ENCODE peak calls at places on chromosome 4, in seven cellular contexts. One of them, this sample, is unnamed.

GRCh38 chr4:70715097-70715496 is 6.7 kb upstream of the RUFY3 start:
- DNase-seq in PC-3: no peak
- DNase-seq in H4: no peak
- DNase-seq in esophagus muscularis mucosa: no peak
- DNase-seq in endodermal cell: no peak
- DNase-seq in hypothalamus: no peak
- DNase-seq in activated gamma-delta T cell treated with Interleukin-2 at 50 U/mL for 16 hours: no peak
- DNase-seq in this sample: peak; percentile 24

GRCh38 chr4:36317731-36318130 is 36.3 kb downstream of the DTHD1 start:
- DNase-seq in PC-3: no peak
- DNase-seq in H4: no peak
- DNase-seq in esophagus muscularis mucosa: no peak
- DNase-seq in endodermal cell: no peak
- DNase-seq in hypothalamus: no peak
- DNase-seq in activated gamma-delta T cell treated with Interleukin-2 at 50 U/mL for 16 hours: no peak
- DNase-seq in this sample: peak; percentile 4

GRCh38 chr4:127782275-127783025 is at the start of gene HSPA4L:
- DNase-seq in PC-3: peak; percentile 50
- DNase-seq in H4: peak; percentile 59
- DNase-seq in esophagus muscularis mucosa: peak; percentile 93
- DNase-seq in endodermal cell: no peak
- DNase-seq in hypothalamus: peak; percentile 56
- DNase-seq in activated gamma-delta T cell treated with Interleukin-2 at 50 U/mL for 16 hours: no peak
- DNase-seq in this sample: peak; percentile 9

GRCh38 chr4:41214158-41215146 is at the start of gene APBB2:
- DNase-seq in PC-3: peak; percentile 96
- DNase-seq in H4: peak; percentile 98
- DNase-seq in esophagus muscularis mucosa: peak; percentile 97
- DNase-seq in endodermal cell: peak; percentile 99
- DNase-seq in hypothalamus: peak; percentile 76
- DNase-seq in activated gamma-delta T cell treated with Interleukin-2 at 50 U/mL for 16 hours: no peak
- DNase-seq in this sample: peak; percentile 98

GRCh38 chr4:156774422-156774821 is 197.2 kb downstream of the PDGFC start:
- DNase-seq in PC-3: peak; percentile 56
- DNase-seq in H4: peak; percentile 41
- DNase-seq in esophagus muscularis mucosa: no peak
- DNase-seq in endodermal cell: no peak
- DNase-seq in hypothalamus: no peak
- DNase-seq in activated gamma-delta T cell treated with Interleukin-2 at 50 U/mL for 16 hours: no peak
- DNase-seq in this sample: peak; percentile 95

GRCh38 chr4:123198706-123199105 is 197.9 kb upstream of the SPRY1 start:
- DNase-seq in PC-3: no peak
- DNase-seq in H4: no peak
- DNase-seq in esophagus muscularis mucosa: no peak
- DNase-seq in endodermal cell: no peak
- DNase-seq in hypothalamus: no peak
- DNase-seq in activated gamma-delta T cell treated with Interleukin-2 at 50 U/mL for 16 hours: no peak
- DNase-seq in this sample: peak; percentile 16

GRCh38 chr4:8359193-8359592 is 81.3 kb downstream of the ACOX3 start:
- DNase-seq in PC-3: no peak
- DNase-seq in H4: no peak
- DNase-seq in esophagus muscularis mucosa: no peak
- DNase-seq in endodermal cell: no peak
- DNase-seq in hypothalamus: no peak
- DNase-seq in activated gamma-delta T cell treated with Interleukin-2 at 50 U/mL for 16 hours: no peak
- DNase-seq in this sample: no peak

GRCh38 chr4:90543419-90544170 is 416.4 kb downstream of the CCSER1 start:
- DNase-seq in PC-3: no peak
- DNase-seq in H4: no peak
- DNase-seq in esophagus muscularis mucosa: no peak
- DNase-seq in endodermal cell: no peak
- DNase-seq in hypothalamus: no peak
- DNase-seq in activated gamma-delta T cell treated with Interleukin-2 at 50 U/mL for 16 hours: no peak
- DNase-seq in this sample: no peak

GRCh38 chr4:118369231-118369630 is 16.4 kb upstream of the PRSS12 start:
- DNase-seq in PC-3: no peak
- DNase-seq in H4: no peak
- DNase-seq in esophagus muscularis mucosa: no peak
- DNase-seq in endodermal cell: no peak
- DNase-seq in hypothalamus: no peak
- DNase-seq in activated gamma-delta T cell treated with Interleukin-2 at 50 U/mL for 16 hours: no peak
- DNase-seq in this sample: no peak

GRCh38 chr4:106186201-106186600 is 129.8 kb downstream of the TBCK start:
- DNase-seq in PC-3: no peak
- DNase-seq in H4: no peak
- DNase-seq in esophagus muscularis mucosa: no peak
- DNase-seq in endodermal cell: no peak
- DNase-seq in hypothalamus: no peak
- DNase-seq in activated gamma-delta T cell treated with Interleukin-2 at 50 U/mL for 16 hours: no peak
- DNase-seq in this sample: no peak

GRCh38 chr4:3044812-3045499 is 29.4 kb downstream of the HTT-AS start:
- DNase-seq in PC-3: no peak
- DNase-seq in H4: no peak
- DNase-seq in esophagus muscularis mucosa: no peak
- DNase-seq in endodermal cell: no peak
- DNase-seq in hypothalamus: no peak
- DNase-seq in activated gamma-delta T cell treated with Interleukin-2 at 50 U/mL for 16 hours: no peak
- DNase-seq in this sample: no peak

GRCh38 chr4:38667005-38667771 is 3.2 kb downstream of the KLF3 start:
- DNase-seq in PC-3: peak; percentile 85
- DNase-seq in H4: peak; percentile 99
- DNase-seq in esophagus muscularis mucosa: peak; percentile 96
- DNase-seq in endodermal cell: peak; percentile 91
- DNase-seq in hypothalamus: no peak
- DNase-seq in activated gamma-delta T cell treated with Interleukin-2 at 50 U/mL for 16 hours: peak; percentile 61
- DNase-seq in this sample: peak; percentile 99

GRCh38 chr4:107034091-107034698 is 1.9 kb downstream of the DKK2 start:
- DNase-seq in PC-3: no peak
- DNase-seq in H4: no peak
- DNase-seq in esophagus muscularis mucosa: no peak
- DNase-seq in endodermal cell: peak; percentile 87
- DNase-seq in hypothalamus: peak; percentile 5
- DNase-seq in activated gamma-delta T cell treated with Interleukin-2 at 50 U/mL for 16 hours: no peak
- DNase-seq in this sample: peak; percentile 36

GRCh38 chr4:69518543-69519198 is 23.0 kb upstream of the UGT2B4 start:
- DNase-seq in PC-3: no peak
- DNase-seq in H4: no peak
- DNase-seq in esophagus muscularis mucosa: no peak
- DNase-seq in endodermal cell: no peak
- DNase-seq in hypothalamus: no peak
- DNase-seq in activated gamma-delta T cell treated with Interleukin-2 at 50 U/mL for 16 hours: no peak
- DNase-seq in this sample: no peak

GRCh38 chr4:129668092-129668491 is 572.1 kb downstream of the C4orf33 start:
- DNase-seq in PC-3: no peak
- DNase-seq in H4: no peak
- DNase-seq in esophagus muscularis mucosa: no peak
- DNase-seq in endodermal cell: no peak
- DNase-seq in hypothalamus: no peak
- DNase-seq in activated gamma-delta T cell treated with Interleukin-2 at 50 U/mL for 16 hours: no peak
- DNase-seq in this sample: no peak

GRCh38 chr4:125168531-125168930 is 146.2 kb upstream of the FAT4 start:
- DNase-seq in PC-3: no peak
- DNase-seq in H4: no peak
- DNase-seq in esophagus muscularis mucosa: no peak
- DNase-seq in endodermal cell: no peak
- DNase-seq in hypothalamus: no peak
- DNase-seq in activated gamma-delta T cell treated with Interleukin-2 at 50 U/mL for 16 hours: no peak
- DNase-seq in this sample: peak; percentile 63

GRCh38 chr4:186037692-186038658 is 31.0 kb upstream of the TLR3 start:
- DNase-seq in PC-3: peak; percentile 80
- DNase-seq in H4: peak; percentile 65
- DNase-seq in esophagus muscularis mucosa: no peak
- DNase-seq in endodermal cell: peak; percentile 71
- DNase-seq in hypothalamus: peak; percentile 3
- DNase-seq in activated gamma-delta T cell treated with Interleukin-2 at 50 U/mL for 16 hours: no peak
- DNase-seq in this sample: peak; percentile 95

GRCh38 chr4:11801466-11802446 is 373.1 kb upstream of the HS3ST1 start:
- DNase-seq in PC-3: no peak
- DNase-seq in H4: no peak
- DNase-seq in esophagus muscularis mucosa: no peak
- DNase-seq in endodermal cell: no peak
- DNase-seq in hypothalamus: no peak
- DNase-seq in activated gamma-delta T cell treated with Interleukin-2 at 50 U/mL for 16 hours: no peak
- DNase-seq in this sample: no peak

GRCh38 chr4:102493257-102493656 is 7.9 kb upstream of the NFKB1 start:
- DNase-seq in PC-3: no peak
- DNase-seq in H4: no peak
- DNase-seq in esophagus muscularis mucosa: no peak
- DNase-seq in endodermal cell: no peak
- DNase-seq in hypothalamus: no peak
- DNase-seq in activated gamma-delta T cell treated with Interleukin-2 at 50 U/mL for 16 hours: no peak
- DNase-seq in this sample: no peak

GRCh38 chr4:73764513-73764912 is 24.1 kb downstream of the CXCL8 start:
- DNase-seq in PC-3: peak; percentile 72
- DNase-seq in H4: no peak
- DNase-seq in esophagus muscularis mucosa: no peak
- DNase-seq in endodermal cell: no peak
- DNase-seq in hypothalamus: no peak
- DNase-seq in activated gamma-delta T cell treated with Interleukin-2 at 50 U/mL for 16 hours: no peak
- DNase-seq in this sample: peak; percentile 78

This sample was measured in choroid plexus epithelial cell.